ENCODE peak calls at places on chromosomes 12 and 14, in eight cellular contexts. A, H, K, B, X, P, Q and M are unnamed samples.

GRCh38 chr14:69493038-69493437 is 8.5 kb downstream of the PLEKHD1 start:
- DNase-seq in A (no peak), H (no peak), K (no peak), B (no peak), X (no peak), P (no peak), Q (no peak), M (no peak)

GRCh38 chr12:77940566-77940965 is 109.9 kb downstream of the NAV3 start:
- DNase-seq in A (no peak), H (no peak), K (no peak), B (no peak), X (no peak), P (no peak), Q (no peak), M (no peak)

GRCh38 chr12:27123642-27124041 is 41.3 kb upstream of the C12orf71 start:
- DNase-seq in A (no peak), H (no peak), K (no peak), B (no peak), X (no peak), P (no peak), Q (no peak), M (no peak)

GRCh38 chr12:6863586-6864321 is 3.6 kb upstream of the TPI1 start:
- DNase-seq in A (no peak), H (no peak), K (no peak), B (no peak), X (no peak), P (no peak), Q (no peak), M (no peak)

GRCh38 chr12:38269897-38270296 is 46.7 kb upstream of the ALG10B start:
- DNase-seq in A (no peak), H (no peak), K (no peak), B (no peak), X (no peak), P (no peak), Q (no peak), M (no peak)

GRCh38 chr12:57549203-57549908 is 488 bp upstream of the KIF5A start:
- DNase-seq in A (no peak), H (no peak), K (no peak), B (no peak), X (no peak), P (no peak), Q (no peak), M (no peak)

GRCh38 chr12:88255224-88255623 is 113.1 kb downstream of the TMTC3 start:
- DNase-seq in A (no peak), H (no peak), K (no peak), B (no peak), X (no peak), P (no peak), Q (no peak), M (no peak)

GRCh38 chr14:76201162-76201561 is 49.4 kb downstream of the GPATCH2L start:
- DNase-seq in A (no peak), H (peak; percentile 38), K (no peak), B (no peak), X (no peak), P (no peak), Q (no peak), M (no peak)

GRCh38 chr12:119828300-119828699 is 48.8 kb downstream of the CIT start:
- DNase-seq in A (no peak), H (no peak), K (no peak), B (no peak), X (no peak), P (no peak), Q (no peak), M (no peak)

GRCh38 chr12:28963554-28963953 is 185.5 kb upstream of the FAR2 start:
- DNase-seq in A (no peak), H (no peak), K (no peak), B (no peak), X (no peak), P (no peak), Q (no peak), M (no peak)

GRCh38 chr14:89957791-89958190 is 2.1 kb downstream of the TDP1 start:
- DNase-seq in A (no peak), H (no peak), K (no peak), B (no peak), X (no peak), P (no peak), Q (no peak), M (no peak)

GRCh38 chr12:19945559-19946485 is 422.5 kb upstream of the PDE3A start:
- DNase-seq in A (no peak), H (no peak), K (no peak), B (no peak), X (no peak), P (no peak), Q (no peak), M (no peak)

GRCh38 chr14:96940009-96940408 is 142.8 kb downstream of the VRK1 start:
- DNase-seq in A (no peak), H (no peak), K (no peak), B (no peak), X (no peak), P (peak; percentile 46), Q (no peak), M (no peak)

GRCh38 chr12:132410296-132410625 is 79.7 kb upstream of the FBRSL1 start:
- DNase-seq in A (no peak), H (no peak), K (no peak), B (no peak), X (no peak), P (no peak), Q (no peak), M (no peak)

GRCh38 chr14:37573355-37573754 is 21.7 kb downstream of the FOXA1 start:
- DNase-seq in A (no peak), H (no peak), K (no peak), B (no peak), X (no peak), P (no peak), Q (no peak), M (no peak)

GRCh38 chr14:77498984-77499527 is 440 bp upstream of the ISM2 start:
- DNase-seq in A (no peak), H (no peak), K (no peak), B (no peak), X (no peak), P (peak; percentile 45), Q (no peak), M (no peak)

GRCh38 chr14:21343035-21343794 is 40.6 kb downstream of the SUPT16H start:
- DNase-seq in A (no peak), H (no peak), K (no peak), B (no peak), X (no peak), P (no peak), Q (no peak), M (no peak)

GRCh38 chr14:92540472-92541048 is 27.0 kb downstream of the RIN3 start:
- DNase-seq in A (peak; percentile 92), H (peak; percentile 67), K (peak; percentile 93), B (no peak), X (peak; percentile 89), P (no peak), Q (no peak), M (peak; percentile 98)

GRCh38 chr12:107152331-107152730 is 59.0 kb upstream of the CRY1 start:
- DNase-seq in A (no peak), H (no peak), K (no peak), B (no peak), X (no peak), P (no peak), Q (no peak), M (no peak)

GRCh38 chr12:24767016-24767415 is 181.9 kb downstream of the BCAT1 start:
- DNase-seq in A (no peak), H (no peak), K (no peak), B (no peak), X (no peak), P (no peak), Q (no peak), M (no peak)

GRCh38 chr14:104206281-104206904 is 68.0 kb downstream of the KIF26A start:
- DNase-seq in A (no peak), H (no peak), K (no peak), B (no peak), X (peak; percentile 67), P (no peak), Q (no peak), M (no peak)

GRCh38 chr12:50626026-50626425 is 121.2 kb downstream of the DIP2B start:
- DNase-seq in A (no peak), H (no peak), K (no peak), B (no peak), X (no peak), P (no peak), Q (no peak), M (no peak)

GRCh38 chr12:10251669-10252068 is 39.0 kb downstream of the GABARAPL1 start:
- DNase-seq in A (no peak), H (no peak), K (no peak), B (no peak), X (no peak), P (no peak), Q (no peak), M (no peak)

GRCh38 chr12:123762715-123763052 is 583 bp downstream of the DNAH10 start:
- DNase-seq in A (no peak), H (no peak), K (no peak), B (no peak), X (no peak), P (no peak), Q (no peak), M (no peak)
- H3K4me3 ChIP-seq in A (peak overlapping the region; percentile 40), H (peak overlapping the region; percentile 44), K (peak overlapping the region; percentile 55), B (no peak overlapping the region), X (peak overlapping the region; percentile 41), P (no peak overlapping the region), Q (no peak overlapping the region), M (peak overlapping the region; percentile 31)

GRCh38 chr14:99601301-99601945 is 2.6 kb downstream of the CCDC85C start:
- DNase-seq in A (no peak), H (no peak), K (no peak), B (no peak), X (peak; percentile 54), P (no peak), Q (no peak), M (no peak)

GRCh38 chr14:99598774-99599173 is 5.2 kb downstream of the CCDC85C start:
- DNase-seq in A (no peak), H (no peak), K (no peak), B (no peak), X (no peak), P (peak; percentile 84), Q (no peak), M (no peak)

GRCh38 chr14:99600232-99600888 is 3.6 kb downstream of the CCDC85C start:
- DNase-seq in A (no peak), H (no peak), K (no peak), B (no peak), X (no peak), P (no peak), Q (no peak), M (no peak)

GRCh38 chr14:99597911-99598600 is 6.0 kb downstream of the CCDC85C start:
- DNase-seq in A (no peak), H (no peak), K (no peak), B (no peak), X (no peak), P (no peak), Q (no peak), M (no peak)

GRCh38 chr14:99599440-99599839 is 4.6 kb downstream of the CCDC85C start:
- DNase-seq in A (no peak), H (no peak), K (no peak), B (no peak), X (no peak), P (no peak), Q (no peak), M (no peak)
- H3K4me1 ChIP-seq in A (peaks cover 34% of the 10 kb centered on the region), H (peaks cover 66% of the 10 kb centered on the region), K (peaks cover 93% of the 10 kb centered on the region), B (peaks cover 48% of the 10 kb centered on the region), X (peaks cover 67% of the 10 kb centered on the region), P (peaks cover 30% of the 10 kb centered on the region), Q (peaks cover 31% of the 10 kb centered on the region), M (no peaks in the 10 kb centered on the region)

GRCh38 chr14:82420874-82421273 is 887.2 kb upstream of the SEL1L start:
- DNase-seq in A (no peak), H (no peak), K (peak; percentile 28), B (no peak), X (no peak), P (no peak), Q (no peak), M (no peak)
- H3K9me3 ChIP-seq in A (no peaks in the 10 kb centered on the region), H (no peaks in the 10 kb centered on the region), K (peaks cover 37% of the 10 kb centered on the region), B (no peaks in the 10 kb centered on the region), X (no peaks in the 10 kb centered on the region), P (peaks cover 10% of the 10 kb centered on the region), Q (no peaks in the 10 kb centered on the region), M (peaks cover 2% of the 10 kb centered on the region)

GRCh38 chr12:95726903-95727302 is 63.7 kb downstream of the NTN4 start:
- DNase-seq in A (no peak), H (no peak), K (no peak), B (no peak), X (no peak), P (no peak), Q (no peak), M (no peak)
- H3K4me3 ChIP-seq in A (no peak overlapping the region), H (no peak overlapping the region), K (no peak overlapping the region), B (no peak overlapping the region), X (no peak overlapping the region), P (no peak overlapping the region), Q (no peak overlapping the region), M (no peak overlapping the region)